ENCODE peak calls at places on chromosomes 2 and 18, in five cellular contexts. One of them, this sample, is unnamed.

GRCh38 chr2:159449504-159450124 is 163.1 kb upstream of the WDSUB1 start:
- DNase-seq in kidney glomerular epithelial cell: no peak
- DNase-seq in CD8-positive, alpha-beta T cell: no peak
- DNase-seq in GM06990: no peak
- DNase-seq in hypothalamus: no peak
- DNase-seq in this sample: no peak

GRCh38 chr2:115880558-115880957 is 1438.1 kb downstream of the DPP10 start:
- DNase-seq in kidney glomerular epithelial cell: no peak
- DNase-seq in CD8-positive, alpha-beta T cell: no peak
- DNase-seq in GM06990: no peak
- DNase-seq in hypothalamus: no peak
- DNase-seq in this sample: no peak

GRCh38 chr2:39481611-39482010 is 44.5 kb upstream of the MAP4K3 start:
- DNase-seq in kidney glomerular epithelial cell: peak; percentile 78
- DNase-seq in CD8-positive, alpha-beta T cell: no peak
- DNase-seq in GM06990: no peak
- DNase-seq in hypothalamus: no peak
- DNase-seq in this sample: no peak

GRCh38 chr2:120344214-120344990 is 1.5 kb upstream of the INHBB start:
- DNase-seq in kidney glomerular epithelial cell: no peak
- DNase-seq in CD8-positive, alpha-beta T cell: no peak
- DNase-seq in GM06990: no peak
- DNase-seq in hypothalamus: peak; percentile 36
- DNase-seq in this sample: no peak

GRCh38 chr2:98464772-98465310 is 20.2 kb downstream of the INPP4A start:
- DNase-seq in kidney glomerular epithelial cell: no peak
- DNase-seq in CD8-positive, alpha-beta T cell: no peak
- DNase-seq in GM06990: peak; percentile 87
- DNase-seq in hypothalamus: no peak
- DNase-seq in this sample: peak; percentile 61

GRCh38 chr2:172929644-172930043 is 146.0 kb upstream of the MAP3K20 start:
- DNase-seq in kidney glomerular epithelial cell: no peak
- DNase-seq in CD8-positive, alpha-beta T cell: no peak
- DNase-seq in GM06990: no peak
- DNase-seq in hypothalamus: no peak
- DNase-seq in this sample: no peak

GRCh38 chr2:190881480-190882326 is 1.1 kb downstream of the GLS start:
- DNase-seq in kidney glomerular epithelial cell: peak; percentile 79
- DNase-seq in CD8-positive, alpha-beta T cell: peak; percentile 46
- DNase-seq in GM06990: peak; percentile 80
- DNase-seq in hypothalamus: peak; percentile 49
- DNase-seq in this sample: peak; percentile 79

GRCh38 chr2:128416366-128416765 is 97.7 kb upstream of the HS6ST1 start:
- DNase-seq in kidney glomerular epithelial cell: no peak
- DNase-seq in CD8-positive, alpha-beta T cell: no peak
- DNase-seq in GM06990: no peak
- DNase-seq in hypothalamus: no peak
- DNase-seq in this sample: no peak

GRCh38 chr2:209872675-209873074 is 101.0 kb downstream of the UNC80 start:
- DNase-seq in kidney glomerular epithelial cell: no peak
- DNase-seq in CD8-positive, alpha-beta T cell: no peak
- DNase-seq in GM06990: no peak
- DNase-seq in hypothalamus: peak; percentile 72
- DNase-seq in this sample: no peak

GRCh38 chr2:23378496-23378895 is 6.5 kb upstream of the KLHL29 start:
- DNase-seq in kidney glomerular epithelial cell: no peak
- DNase-seq in CD8-positive, alpha-beta T cell: no peak
- DNase-seq in GM06990: no peak
- DNase-seq in hypothalamus: no peak
- DNase-seq in this sample: no peak

GRCh38 chr2:147689510-147689909 is 155.3 kb upstream of the ACVR2A start:
- DNase-seq in kidney glomerular epithelial cell: no peak
- DNase-seq in CD8-positive, alpha-beta T cell: no peak
- DNase-seq in GM06990: peak; percentile 76
- DNase-seq in hypothalamus: no peak
- DNase-seq in this sample: peak; percentile 14

GRCh38 chr18:23495723-23496440 is 7.4 kb upstream of the RMC1 start:
- DNase-seq in kidney glomerular epithelial cell: no peak
- DNase-seq in CD8-positive, alpha-beta T cell: no peak
- DNase-seq in GM06990: no peak
- DNase-seq in hypothalamus: no peak
- DNase-seq in this sample: no peak

GRCh38 chr2:174610243-174610995 is 12.8 kb upstream of the WIPF1 start:
- DNase-seq in kidney glomerular epithelial cell: no peak
- DNase-seq in CD8-positive, alpha-beta T cell: no peak
- DNase-seq in GM06990: no peak
- DNase-seq in hypothalamus: no peak
- DNase-seq in this sample: no peak

GRCh38 chr2:174224665-174225288 is 23.6 kb downstream of the OLA1 start:
- DNase-seq in kidney glomerular epithelial cell: no peak
- DNase-seq in CD8-positive, alpha-beta T cell: no peak
- DNase-seq in GM06990: no peak
- DNase-seq in hypothalamus: no peak
- DNase-seq in this sample: no peak

GRCh38 chr2:177905640-177906039 is 166.9 kb downstream of the PDE11A start:
- DNase-seq in kidney glomerular epithelial cell: no peak
- DNase-seq in CD8-positive, alpha-beta T cell: no peak
- DNase-seq in GM06990: no peak
- DNase-seq in hypothalamus: no peak
- DNase-seq in this sample: no peak

GRCh38 chr2:10073706-10074105 is 6.5 kb downstream of the CYS1 start:
- DNase-seq in kidney glomerular epithelial cell: no peak
- DNase-seq in CD8-positive, alpha-beta T cell: no peak
- DNase-seq in GM06990: no peak
- DNase-seq in hypothalamus: no peak
- DNase-seq in this sample: no peak

GRCh38 chr2:45119038-45119437 is 109.8 kb upstream of the SIX2 start:
- DNase-seq in kidney glomerular epithelial cell: peak; percentile 90
- DNase-seq in CD8-positive, alpha-beta T cell: no peak
- DNase-seq in GM06990: no peak
- DNase-seq in hypothalamus: no peak
- DNase-seq in this sample: no peak

GRCh38 chr2:29063646-29064372 is 10.5 kb downstream of the PCARE start:
- DNase-seq in kidney glomerular epithelial cell: no peak
- DNase-seq in CD8-positive, alpha-beta T cell: no peak
- DNase-seq in GM06990: no peak
- DNase-seq in hypothalamus: no peak
- DNase-seq in this sample: no peak

GRCh38 chr2:1512321-1513289 is 99.3 kb downstream of the TPO start:
- DNase-seq in kidney glomerular epithelial cell: no peak
- DNase-seq in CD8-positive, alpha-beta T cell: no peak
- DNase-seq in GM06990: no peak
- DNase-seq in hypothalamus: no peak
- DNase-seq in this sample: no peak